ENCODE peak calls at places on chromosome 15, in five cellular contexts. D is lung; W is CD8-positive, alpha-beta T cell; Z is RWPE1; N is fibroblast of lung. E is an unnamed sample.

GRCh38 chr15:100759698-100760356 is 119.8 kb upstream of the ALDH1A3 start:
- DNase-seq in D (no peak), W (no peak), N (peak), Z (peak), E (no peak)

GRCh38 chr15:61393949-61394348 is 164.8 kb upstream of the RORA start:
- DNase-seq in D (no peak), W (no peak), N (peak), Z (no peak), E (no peak)

GRCh38 chr15:101128191-101128590 is 123.7 kb downstream of the CHSY1 start:
- DNase-seq in W (no peak), D (no peak), N (peak), Z (peak), E (peak)

GRCh38 chr15:78264304-78265136 is at the start of gene DNAJA4:
- DNase-seq in W (peak), Z (no peak), D (peak), N (peak), E (peak)

GRCh38 chr15:67188551-67189218 is 65.8 kb downstream of the AAGAB start:
- DNase-seq in N (peak), Z (no peak), W (no peak), D (no peak), E (no peak)

GRCh38 chr15:99564221-99565030 is 1.4 kb upstream of the MEF2A start:
- DNase-seq in Z (peak), D (no peak), N (peak), W (no peak), E (no peak)

GRCh38 chr15:73763893-73764292 is 10.7 kb upstream of the INSYN1 start:
- DNase-seq in D (no peak), Z (no peak), N (peak), W (no peak), E (no peak)

GRCh38 chr15:73838795-73839565 is 34.4 kb upstream of the TBC1D21 start:
- DNase-seq in N (no peak), D (no peak), W (no peak), Z (no peak), E (peak)

GRCh38 chr15:75620043-75620775 is 5.3 kb downstream of the SNUPN start:
- DNase-seq in N (peak), D (no peak), W (no peak), Z (no peak), E (no peak)

GRCh38 chr15:73928971-73929627 is 2.8 kb downstream of the LOXL1 start:
- DNase-seq in N (no peak), Z (no peak), W (no peak), D (no peak), E (no peak)

GRCh38 chr15:38701134-38701533 is 136.5 kb upstream of the RASGRP1 start:
- DNase-seq in N (no peak), W (no peak), Z (no peak), D (no peak), E (no peak)

GRCh38 chr15:77497108-77497737 is 76.5 kb downstream of the HMG20A start:
- DNase-seq in Z (no peak), W (no peak), N (peak), D (no peak), E (no peak)

GRCh38 chr15:75346796-75347221 is at the start of gene NEIL1:
- DNase-seq in W (no peak), N (peak), D (peak), Z (no peak), E (peak)

GRCh38 chr15:68593826-68594532 is 15.2 kb downstream of the CORO2B start:
- DNase-seq in N (no peak), W (no peak), Z (no peak), D (no peak), E (no peak)

GRCh38 chr15:37981781-37982180 is 47.3 kb downstream of the TMCO5A start:
- DNase-seq in D (no peak), Z (peak), N (peak), W (no peak), E (no peak)

GRCh38 chr15:92714457-92715401 is 59.2 kb upstream of the FAM174B start:
- DNase-seq in W (peak), D (peak), N (peak), Z (peak), E (peak)
- H3K27ac ChIP-seq in W (no peak), D (peak), N (peak), Z (no peak), E (peak)

DNA sequence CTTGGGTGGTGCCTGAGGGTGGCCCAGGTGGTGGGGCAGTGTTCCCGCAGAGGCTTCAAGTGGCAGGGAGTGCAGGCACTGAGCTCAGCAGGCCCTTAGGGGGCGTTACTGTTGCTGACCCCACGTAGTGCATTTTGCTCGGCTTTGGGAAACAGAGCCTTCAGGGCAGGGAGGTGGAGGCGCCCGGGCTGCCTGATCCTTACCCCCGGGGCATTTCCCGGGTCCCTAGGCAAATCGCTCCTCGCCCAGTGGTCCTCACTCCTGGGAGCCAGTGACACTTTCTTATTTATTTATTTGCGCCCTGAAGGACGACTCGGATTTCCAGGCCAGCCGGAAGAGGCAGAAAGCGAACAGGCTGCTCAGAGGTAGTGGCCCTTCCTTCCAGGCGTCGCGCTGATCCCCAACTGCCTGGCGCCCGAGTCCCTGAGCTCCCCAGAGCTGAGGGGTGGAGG is 10.1 kb upstream of the FOXB1 start:
- DNase-seq in W (no peak), D (no peak), N (no peak), Z (no peak), E (peak)
- TF ChIP-seq CTCF in W (no peak), D (no peak), N (peak), Z (no peak), E (no peak)

DNA sequence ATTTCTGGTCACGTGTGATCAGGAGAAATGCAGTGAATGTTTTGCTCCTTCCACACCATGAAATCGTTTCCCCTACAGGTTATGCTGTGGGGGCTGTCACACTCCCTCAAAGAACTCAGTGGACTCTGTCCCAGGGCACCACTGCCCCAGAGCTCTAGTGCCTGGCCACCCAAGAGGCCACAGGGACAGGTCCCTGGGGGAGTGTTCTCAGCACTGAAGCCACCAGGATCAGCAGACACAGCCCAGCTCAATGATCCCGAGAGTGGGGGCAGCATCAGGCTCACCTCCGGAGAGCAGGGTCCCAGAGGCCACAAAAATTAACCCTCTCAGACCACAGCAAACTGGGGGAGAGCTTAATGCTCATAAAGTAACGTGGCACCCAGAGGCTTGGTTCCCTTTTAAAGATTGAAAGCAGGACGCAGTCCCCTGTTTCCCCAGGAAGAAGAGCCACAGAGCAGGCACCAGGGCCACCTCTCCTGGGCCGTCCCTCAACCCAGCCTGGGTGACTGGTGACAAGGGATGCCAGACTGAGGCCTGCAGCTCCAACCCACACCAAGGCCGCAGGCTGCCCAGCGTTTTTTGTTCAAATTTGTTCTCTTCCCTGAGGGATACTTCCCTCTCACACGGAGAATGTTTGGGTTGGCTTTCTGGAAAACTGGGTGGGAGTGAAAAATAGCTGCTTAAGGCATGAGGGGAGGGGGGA is 123.3 kb upstream of the IGF1R start:
- DNase-seq in D (no peak), N (no peak), W (no peak), Z (no peak), E (no peak)
- H3K27ac ChIP-seq in D (no peak), N (no peak), W (no peak), Z (no peak), E (no peak)

GRCh38 chr15:91102546-91103330 is 2.7 kb downstream of the SV2B start:
- DNase-seq in Z (no peak), D (no peak), N (no peak), W (no peak), E (no peak)

GRCh38 chr15:91101356-91101920 is 1.4 kb downstream of the SV2B start:
- DNase-seq in D (no peak), W (no peak), N (no peak), Z (no peak), E (no peak)

GRCh38 chr15:91100561-91101355 is 701 bp downstream of the SV2B start:
- DNase-seq in N (peak), Z (no peak), D (no peak), W (no peak), E (no peak)

GRCh38 chr15:91098451-91098850 is 1.6 kb upstream of the SV2B start:
- DNase-seq in W (no peak), D (no peak), N (no peak), Z (no peak), E (no peak)

GRCh38 chr15:91099616-91100560 is at the start of gene SV2B:
- DNase-seq in D (no peak), N (peak), Z (peak), W (peak), E (peak)
- TF ChIP-seq CTCF in D (no peak), N (no peak), Z (no peak), W (no peak), E (no peak)

E was measured in kidney.